ENCODE peak calls at places on chromosomes 7 and 10, in five cellular contexts. V is H9, B is suprapubic skin, A is uterus, Z is gastrocnemius medialis. N is an unnamed sample.

GRCh38 chr10:87552248-87552914 is 47.7 kb downstream of the MINPP1 start:
- DNase-seq in V (no peak), B (no peak), A (no peak), Z (no peak), N (no peak)

GRCh38 chr7:132569884-132570614 is 6.2 kb downstream of the PLXNA4 start:
- DNase-seq in V (no peak), B (no peak), A (no peak), Z (no peak), N (no peak)

GRCh38 chr10:44032216-44032615 is 352.7 kb downstream of the CXCL12 start:
- DNase-seq in V (no peak), B (no peak), A (no peak), Z (peak; percentile 47), N (peak; percentile 64)

GRCh38 chr7:47370461-47371042 is 211.4 kb downstream of the TNS3 start:
- DNase-seq in V (no peak), B (no peak), A (no peak), Z (no peak), N (no peak)

GRCh38 chr7:30147223-30147622 is 12.4 kb downstream of the MTURN start:
- DNase-seq in V (no peak), B (no peak), A (no peak), Z (no peak), N (no peak)

GRCh38 chr10:29228586-29228985 is 60.3 kb upstream of the LYZL1 start:
- DNase-seq in V (no peak), B (no peak), A (no peak), Z (no peak), N (no peak)

GRCh38 chr7:99733448-99733847 is 1.5 kb downstream of the CYP3A7 start:
- DNase-seq in V (peak; percentile 31), B (no peak), A (no peak), Z (no peak), N (no peak)

GRCh38 chr7:108266489-108266888 is 136.3 kb upstream of the LAMB4 start:
- DNase-seq in V (no peak), B (no peak), A (no peak), Z (no peak), N (no peak)

GRCh38 chr10:122786269-122786668 is 59.4 kb downstream of the CUZD1 start:
- DNase-seq in V (peak; percentile 61), B (no peak), A (no peak), Z (no peak), N (no peak)

GRCh38 chr10:104045151-104046089 is 40.3 kb downstream of the COL17A1 start:
- DNase-seq in V (peak; percentile 83), B (no peak), A (peak; percentile 35), Z (no peak), N (no peak)

GRCh38 chr7:105389090-105389650 is 449 bp upstream of the SRPK2 start:
- DNase-seq in V (peak; percentile 66), B (peak; percentile 69), A (peak; percentile 39), Z (peak; percentile 39), N (peak; percentile 87)
- TF ChIP-seq CTCF in V (no peak), B (no peak), A (no peak), Z (no peak), N (no peak)

GRCh38 chr10:124157286-124157685 is 63.9 kb upstream of the CHST15 start:
- DNase-seq in V (no peak), B (no peak), A (no peak), Z (peak; percentile 4), N (no peak)

GRCh38 chr10:124158592-124158991 is 65.2 kb upstream of the CHST15 start:
- DNase-seq in V (no peak), B (no peak), A (no peak), Z (peak; percentile 3), N (peak; percentile 17)

GRCh38 chr10:124153601-124153930 is 60.2 kb upstream of the CHST15 start:
- DNase-seq in V (no peak), B (no peak), A (no peak), Z (no peak), N (no peak)

GRCh38 chr10:124155781-124156401 is 62.5 kb upstream of the CHST15 start:
- DNase-seq in V (no peak), B (peak; percentile 55), A (no peak), Z (peak; percentile 8), N (peak; percentile 79)

DNA sequence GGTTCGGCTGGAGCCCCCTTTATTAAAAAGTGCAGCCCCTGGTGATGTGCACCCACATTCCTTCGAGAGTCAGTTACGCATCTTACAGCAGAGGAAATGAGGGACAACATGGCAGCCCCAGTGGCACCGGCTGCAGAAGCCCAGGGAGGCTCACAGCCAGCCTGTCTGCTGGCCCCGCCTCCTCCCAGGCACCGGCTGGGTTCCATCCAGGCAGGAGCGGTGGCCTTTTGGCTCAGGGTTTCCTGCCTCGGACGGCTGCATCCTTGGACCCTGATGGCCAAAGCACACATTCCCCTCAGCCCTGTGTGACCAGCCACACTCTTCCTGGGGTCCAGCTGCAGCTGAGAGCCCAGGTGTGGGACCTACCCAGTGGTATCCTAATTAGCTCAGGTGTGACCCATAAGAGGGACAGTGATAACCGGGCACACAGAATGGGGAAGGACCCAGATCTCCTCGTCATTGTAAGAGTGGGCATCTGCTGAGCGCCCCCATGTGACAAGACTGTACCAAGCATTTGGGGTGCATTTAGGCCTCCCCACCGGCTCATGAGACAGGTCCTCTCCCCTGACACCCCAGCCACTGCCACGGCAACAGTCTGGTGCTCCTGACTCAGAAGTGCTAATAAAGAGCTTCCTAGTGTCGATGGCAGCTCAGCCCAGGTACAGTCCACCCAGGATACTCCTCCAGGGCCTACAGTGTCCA is 63.3 kb upstream of the CHST15 start:
- DNase-seq in V (peak; percentile 54), B (peak; percentile 46), A (no peak), Z (peak; percentile 15), N (peak; percentile 70)
- TF ChIP-seq CTCF in V (peak; percentile 38), B (no peak), A (no peak), Z (no peak), N (no peak)

GRCh38 chr7:68425377-68425776 is 1172.9 kb upstream of the AUTS2 start:
- DNase-seq in V (no peak), B (no peak), A (no peak), Z (no peak), N (no peak)
- TF ChIP-seq CTCF in V (peak; percentile 34), B (no peak), A (no peak), Z (no peak), N (no peak)

GRCh38 chr7:27237735-27238334 is 4.8 kb upstream of the EVX1 start:
- DNase-seq in V (no peak), B (no peak), A (no peak), Z (no peak), N (no peak)

GRCh38 chr7:27236053-27236410 is 6.6 kb upstream of the EVX1 start:
- DNase-seq in V (no peak), B (no peak), A (no peak), Z (no peak), N (no peak)

GRCh38 chr7:27238979-27239779 is 3.4 kb upstream of the EVX1 start:
- DNase-seq in V (peak; percentile 54), B (no peak), A (no peak), Z (no peak), N (no peak)

GRCh38 chr7:27239780-27240731 is 2.5 kb upstream of the EVX1 start:
- DNase-seq in V (peak; percentile 37), B (no peak), A (no peak), Z (no peak), N (no peak)

DNA sequence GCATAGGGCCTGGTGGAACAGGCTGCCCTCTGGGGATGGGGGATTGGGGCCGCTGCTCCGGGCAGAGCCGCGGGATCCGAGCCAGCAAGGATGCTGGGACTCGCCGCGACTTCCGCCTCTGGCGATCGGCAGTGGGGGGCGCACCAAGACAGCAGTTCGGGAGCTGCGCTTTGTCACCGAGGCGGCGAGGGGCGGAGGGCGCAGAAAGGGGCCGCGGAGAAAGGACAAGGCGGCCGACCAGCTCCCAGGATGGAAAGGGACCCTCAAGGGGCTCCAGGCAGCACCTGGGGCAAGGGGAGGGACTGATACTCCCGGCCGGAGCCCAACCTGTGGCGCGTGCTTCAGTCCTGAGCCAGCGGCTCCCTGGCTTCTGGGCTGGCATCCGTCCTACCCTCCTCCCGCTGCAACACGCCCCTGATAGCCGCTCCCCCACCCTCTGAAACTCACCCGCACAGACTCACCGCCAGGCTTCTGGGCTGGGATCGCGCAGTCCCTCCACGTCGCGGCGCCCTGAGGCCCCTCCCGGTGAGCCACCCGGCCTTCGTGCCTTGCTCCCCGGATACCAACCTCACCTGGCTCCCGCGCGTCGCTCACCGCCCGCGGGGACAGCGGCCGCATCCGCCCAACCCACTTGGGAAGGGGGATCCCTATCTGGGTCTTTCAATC is 7.1 kb upstream of the EVX1 start:
- DNase-seq in V (peak; percentile 84), B (no peak), A (peak; percentile 46), Z (no peak), N (peak; percentile 87)
- TF ChIP-seq CTCF in V (peak; percentile 65), B (no peak), A (peak; percentile 56), Z (no peak), N (no peak)

GRCh38 chr7:127409629-127410028 is 17.1 kb upstream of the ZNF800 start:
- DNase-seq in V (no peak), B (no peak), A (no peak), Z (no peak), N (no peak)
- TF ChIP-seq CTCF in V (peak; percentile 42), B (no peak), A (no peak), Z (no peak), N (no peak)

GRCh38 chr10:99429521-99430095 is 816 bp downstream of the GOT1 start:
- DNase-seq in V (no peak), B (no peak), A (no peak), Z (no peak), N (no peak)

GRCh38 chr10:99430451-99431189 is at the start of gene GOT1:
- DNase-seq in V (peak; percentile 99), B (peak; percentile 97), A (peak; percentile 94), Z (peak; percentile 99), N (peak; percentile 98)

GRCh38 chr10:99431190-99431549 is 746 bp upstream of the GOT1 start:
- DNase-seq in V (peak; percentile 50), B (peak; percentile 86), A (peak; percentile 53), Z (peak; percentile 88), N (peak; percentile 77)

GRCh38 chr10:99432047-99432446 is 1.6 kb upstream of the GOT1 start:
- DNase-seq in V (no peak), B (no peak), A (no peak), Z (no peak), N (no peak)

DNA sequence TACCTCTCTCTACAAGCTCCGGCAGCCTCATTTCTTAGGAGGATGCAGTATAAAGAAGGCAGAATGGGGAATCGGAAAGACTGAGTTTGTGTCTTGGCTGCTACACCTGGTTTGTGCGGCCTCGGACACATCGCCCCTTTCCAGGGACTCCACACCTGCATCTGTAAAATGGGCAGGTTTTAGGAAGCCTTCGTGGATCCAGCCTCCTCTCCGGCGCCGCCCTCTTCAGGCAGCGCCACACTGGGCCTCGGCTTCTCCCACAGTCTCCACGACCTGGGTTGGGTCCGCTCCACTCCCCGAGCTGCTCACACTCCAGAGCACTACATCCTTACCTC is 341 bp downstream of the GOT1 start:
- DNase-seq in V (no peak), B (no peak), A (no peak), Z (no peak), N (no peak)
- TF ChIP-seq CTCF in V (no peak), B (no peak), A (no peak), Z (no peak), N (no peak)

N was measured in lower leg skin.